ENCODE peak calls at places on chromosomes 16 and 17, in four cellular contexts. B is SK-N-SH, O is GM23248, N is neural progenitor cell. W is an unnamed sample. For H3F3A and H4K20me1, the result is how much of the 10 kb centered on the place peaks cover.

GRCh38 chr17:21039839-21040575 is 2.8 kb downstream of the USP22 start:
- DNase-seq in B (peak), O (peak), N (peak), W (peak)

GRCh38 chr16:81651758-81652718 is 127.1 kb upstream of the PLCG2 start:
- DNase-seq in B (no peak), O (no peak), N (peak), W (no peak)

GRCh38 chr16:72837846-72838661 is 209.9 kb downstream of the ZFHX3 start:
- DNase-seq in B (no peak), O (no peak), N (peak), W (no peak)

GRCh38 chr16:54277845-54278703 is 8.5 kb downstream of the IRX3 start:
- DNase-seq in B (peak), O (no peak), N (peak), W (no peak)

GRCh38 chr16:85037050-85037410 is 9.4 kb downstream of the KIAA0513 start:
- DNase-seq in B (no peak), O (peak), N (no peak), W (peak)

GRCh38 chr17:62876664-62877411 is 68.7 kb upstream of the MARCHF10 start:
- DNase-seq in B (no peak), O (peak), N (no peak), W (peak)

GRCh38 chr17:63696381-63696961 is 3.5 kb downstream of the LIMD2 start:
- DNase-seq in B (peak), O (peak), N (peak), W (peak)

GRCh38 chr17:43881176-43881575 is 26.2 kb downstream of the MPP2 start:
- DNase-seq in B (no peak), O (no peak), N (no peak), W (no peak)

GRCh38 chr17:63476494-63476856 is 386 bp upstream of the ACE start:
- DNase-seq in B (peak), O (peak), N (peak), W (peak)

GRCh38 chr17:7501729-7502128 is 17.6 kb downstream of the POLR2A start:
- DNase-seq in B (no peak), O (no peak), N (no peak), W (no peak)

GRCh38 chr16:53713403-53714013 is 9.6 kb downstream of the FTO start:
- DNase-seq in B (no peak), O (no peak), N (no peak), W (no peak)

DNA sequence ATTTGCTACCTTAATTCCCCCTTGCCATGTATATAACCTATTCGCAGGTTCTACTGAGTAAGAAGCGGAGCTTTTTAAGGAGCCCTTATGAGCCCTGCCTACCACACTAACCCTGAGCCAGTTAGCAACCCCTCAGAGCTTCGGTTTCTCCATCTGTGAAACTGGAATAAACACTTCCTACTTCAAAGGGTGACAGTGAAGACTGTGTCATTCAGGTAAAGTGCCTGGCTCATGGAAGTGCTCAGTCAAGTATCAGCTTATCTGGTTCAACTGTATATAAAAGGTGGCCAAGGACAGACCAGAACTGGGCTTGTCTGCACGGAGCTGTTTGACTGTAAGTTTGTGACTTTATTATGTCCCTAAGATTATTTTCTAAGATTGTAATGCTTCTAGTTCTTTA is 31.0 kb downstream of the TXNDC11 start:
- DNase-seq in B (no peak), O (no peak), N (no peak), W (no peak)
- H3F3A ChIP-seq in B (under half), O (under half), N (under half), W (under half)

GRCh38 chr16:89187337-89188063 is 12.8 kb downstream of the SLC22A31 start:
- DNase-seq in B (no peak), O (peak), N (peak), W (no peak)
- H4K20me1 ChIP-seq in B (under half), O (under half), N (under half), W (under half)

GRCh38 chr17:17064322-17064721 is 22.1 kb downstream of the MPRIP start:
- DNase-seq in B (no peak), O (no peak), N (no peak), W (no peak)
- H3F3A ChIP-seq in B (under half), O (under half), N (under half), W (under half)

DNA sequence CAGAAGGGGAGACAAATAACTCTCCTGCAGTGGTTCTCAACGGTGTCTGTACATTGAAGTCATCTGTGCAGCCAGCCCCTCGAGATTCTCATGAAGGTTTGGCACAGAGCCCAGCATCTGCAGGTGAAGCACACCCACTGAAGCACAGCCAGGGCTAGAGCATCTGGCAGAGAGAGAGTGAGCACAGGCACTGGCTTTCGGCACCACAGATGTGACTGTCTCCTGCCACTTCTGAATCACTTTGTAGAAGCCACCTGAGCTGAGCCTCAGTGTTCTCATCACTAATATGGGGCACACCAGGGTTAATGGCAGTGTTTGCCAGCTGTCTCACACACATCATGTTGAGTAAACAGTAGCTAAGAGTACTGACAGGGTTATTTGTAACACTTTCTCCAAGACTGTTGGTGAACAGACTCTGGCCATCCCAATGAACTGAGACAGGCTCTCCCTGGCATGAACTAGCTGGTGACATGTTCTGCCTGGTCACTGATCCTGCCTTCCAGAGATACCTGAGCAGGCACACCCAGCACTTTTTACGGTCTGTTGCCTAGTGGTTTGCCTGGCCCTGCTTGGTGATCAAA is 10.9 kb downstream of the HSPB9 start:
- DNase-seq in B (no peak), O (peak), N (no peak), W (no peak)
- H4K20me1 ChIP-seq in B (half or more), O (under half), N (half or more), W (under half)

GRCh38 chr17:50656509-50656908 is 21.8 kb downstream of the ABCC3 start:
- DNase-seq in B (no peak), O (no peak), N (no peak), W (no peak)
- H3F3A ChIP-seq in B (under half), O (under half), N (under half), W (under half)

GRCh38 chr16:89563639-89564392 is 3.3 kb downstream of the RPL13 start:
- DNase-seq in B (no peak), O (no peak), N (no peak), W (no peak)

GRCh38 chr16:89562027-89562599 is 1.6 kb downstream of the RPL13 start:
- DNase-seq in B (no peak), O (no peak), N (no peak), W (peak)

GRCh38 chr16:89561195-89562026 is 929 bp downstream of the RPL13 start:
- DNase-seq in B (no peak), O (no peak), N (no peak), W (no peak)

GRCh38 chr16:89564476-89565255 is 4.2 kb downstream of the RPL13 start:
- DNase-seq in B (no peak), O (peak), N (peak), W (no peak)

DNA sequence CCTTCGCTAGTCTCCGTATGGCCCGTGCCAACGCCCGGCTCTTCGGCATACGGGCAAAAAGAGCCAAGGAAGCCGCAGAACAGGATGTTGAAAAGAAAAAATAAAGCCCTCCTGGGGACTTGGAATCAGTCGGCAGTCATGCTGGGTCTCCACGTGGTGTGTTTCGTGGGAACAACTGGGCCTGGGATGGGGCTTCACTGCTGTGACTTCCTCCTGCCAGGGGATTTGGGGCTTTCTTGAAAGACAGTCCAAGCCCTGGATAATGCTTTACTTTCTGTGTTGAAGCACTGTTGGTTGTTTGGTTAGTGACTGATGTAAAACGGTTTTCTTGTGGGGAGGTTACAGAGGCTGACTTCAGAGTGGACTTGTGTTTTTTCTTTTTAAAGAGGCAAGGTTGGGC is 2.5 kb downstream of the RPL13 start:
- DNase-seq in B (no peak), O (no peak), N (no peak), W (no peak)
- H4K20me1 ChIP-seq in B (half or more), O (under half), N (half or more), W (under half)

DNA sequence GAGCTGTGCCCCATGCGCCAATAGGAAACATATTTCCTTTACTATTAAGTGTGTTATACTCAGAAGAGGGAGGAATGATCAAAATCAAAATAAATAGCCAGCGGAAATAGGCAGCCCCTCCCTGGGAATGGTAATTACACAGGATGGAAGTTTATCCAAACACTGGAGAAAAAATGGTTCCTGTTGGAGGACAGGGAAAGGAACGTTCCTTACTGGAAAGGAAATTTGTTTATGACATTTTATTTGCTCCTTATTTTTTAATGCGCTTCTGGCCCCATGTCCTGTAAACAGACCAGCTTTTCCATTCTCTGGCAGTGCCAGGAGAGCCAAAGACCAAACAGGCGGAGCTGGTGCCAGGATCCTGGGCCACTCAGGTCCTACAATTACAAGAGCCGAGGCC is 273.7 kb downstream of the SOX9 start:
- DNase-seq in B (no peak), O (no peak), N (no peak), W (peak)
- H3F3A ChIP-seq in B (under half), O (under half), N (under half), W (under half)

GRCh38 chr17:78675316-78675616 is 98.1 kb upstream of the DNAH17 start:
- DNase-seq in B (no peak), O (no peak), N (no peak), W (no peak)

GRCh38 chr17:78678220-78678554 is 101.0 kb upstream of the DNAH17 start:
- DNase-seq in B (no peak), O (no peak), N (no peak), W (no peak)

GRCh38 chr17:78675836-78676235 is 98.6 kb upstream of the DNAH17 start:
- DNase-seq in B (no peak), O (no peak), N (no peak), W (no peak)

GRCh38 chr17:78677303-78678219 is 100.4 kb upstream of the DNAH17 start:
- DNase-seq in B (no peak), O (peak), N (no peak), W (peak)

DNA sequence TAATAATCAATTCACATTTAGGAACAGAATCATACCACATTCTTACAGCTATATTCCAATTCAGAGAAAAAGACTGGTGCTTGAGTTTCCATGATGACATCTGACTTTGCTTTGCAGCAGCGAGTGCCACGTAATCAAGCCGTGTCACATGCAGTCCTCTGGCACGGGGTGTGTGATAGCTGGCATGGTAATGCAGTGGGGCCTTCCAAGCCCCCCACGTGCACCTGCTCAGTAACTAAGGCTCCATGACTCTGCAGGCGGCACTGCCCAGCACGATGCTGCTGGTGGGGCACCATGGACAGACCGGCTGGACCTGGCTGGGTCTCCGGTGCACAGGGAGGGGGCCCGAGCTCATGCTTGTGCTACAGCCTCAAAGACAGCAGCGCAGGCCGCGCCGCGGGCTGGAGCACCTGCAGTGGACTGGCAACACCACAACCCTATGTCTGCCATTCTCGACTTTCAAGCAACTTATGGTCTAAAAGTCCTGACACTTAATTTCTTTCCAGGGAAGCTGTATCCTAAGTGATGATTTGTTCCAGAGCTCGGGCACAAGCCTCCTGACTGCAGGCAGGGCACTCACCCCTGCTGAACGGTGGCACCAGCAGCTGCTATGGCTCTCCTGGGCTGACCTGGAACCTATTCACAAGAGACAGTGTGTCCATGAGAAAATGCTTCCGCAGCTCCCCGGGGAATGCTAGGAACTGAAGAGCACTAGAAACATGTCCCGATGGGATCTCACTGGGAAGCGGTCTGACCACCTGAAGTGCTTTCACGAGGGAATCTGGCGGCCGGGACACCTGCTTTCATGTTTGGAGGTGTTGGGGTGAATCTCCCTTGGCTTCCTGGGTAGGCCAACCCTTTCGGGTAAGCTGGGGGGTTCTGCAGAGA is 99.5 kb upstream of the DNAH17 start:
- DNase-seq in B (no peak), O (no peak), N (no peak), W (no peak)
- H4K20me1 ChIP-seq in B (under half), O (under half), N (under half), W (under half)

GRCh38 chr17:58005728-58006562 is 1.1 kb downstream of the SRSF1 start:
- DNase-seq in B (no peak), O (peak), N (no peak), W (no peak)
- H3F3A ChIP-seq in B (half or more), O (half or more), N (half or more), W (under half)

W was measured in PC-3.